ENCODE peak calls at places on chromosome 4, in six cellular contexts. E is nephron progenitor cell, V is type B pancreatic cell, D is IMR-90, C is upper lobe of right lung, F is fibroblast of pulmonary artery. M is an unnamed sample.
A peak's percentile ranks its signal among the peaks of the same experiment; 100 is the strongest.

GRCh38 chr4:40350627-40351227 is 15.6 kb downstream of the CHRNA9 start:
- DNase-seq in F (peak; percentile 11), V (no peak), C (no peak), E (no peak), D (no peak), M (no peak)

GRCh38 chr4:95478679-95479078 is 70.1 kb downstream of the UNC5C start:
- DNase-seq in D (no peak), F (no peak), V (no peak), E (no peak), C (no peak), M (no peak)

GRCh38 chr4:124903995-124904722 is 191.6 kb upstream of the ANKRD50 start:
- DNase-seq in E (peak; percentile 33), F (peak; percentile 67), C (no peak), V (no peak), D (peak; percentile 68), M (no peak)

GRCh38 chr4:187389420-187389819 is 606.2 kb upstream of the ZFP42 start:
- DNase-seq in D (no peak), C (no peak), F (no peak), V (no peak), E (no peak), M (no peak)

GRCh38 chr4:151604238-151604637 is 156.6 kb downstream of the GATB start:
- DNase-seq in V (no peak), F (peak; percentile 50), E (no peak), D (peak; percentile 32), C (no peak), M (no peak)

GRCh38 chr4:186137193-186137792 is 32.8 kb downstream of the FAM149A start:
- DNase-seq in F (peak; percentile 56), C (no peak), D (peak; percentile 27), E (no peak), V (no peak), M (no peak)

GRCh38 chr4:148814030-148814429 is 371.8 kb upstream of the NR3C2 start:
- DNase-seq in C (no peak), D (no peak), E (no peak), V (no peak), F (no peak), M (no peak)

GRCh38 chr4:138835833-138836521 is 179.6 kb upstream of the NOCT start:
- DNase-seq in V (no peak), D (peak; percentile 13), C (no peak), E (no peak), F (peak; percentile 41), M (no peak)

GRCh38 chr4:90786602-90787001 is 659.4 kb downstream of the CCSER1 start:
- DNase-seq in D (no peak), C (no peak), E (no peak), F (no peak), V (no peak), M (no peak)

GRCh38 chr4:30208731-30209435 is 511.3 kb upstream of the PCDH7 start:
- DNase-seq in F (peak; percentile 18), E (no peak), D (peak; percentile 18), C (no peak), V (no peak), M (no peak)

GRCh38 chr4:146243141-146243882 is 29.0 kb downstream of the REELD1 start:
- DNase-seq in E (peak; percentile 42), D (peak; percentile 37), V (no peak), F (peak; percentile 28), C (peak; percentile 76), M (no peak)

DNA sequence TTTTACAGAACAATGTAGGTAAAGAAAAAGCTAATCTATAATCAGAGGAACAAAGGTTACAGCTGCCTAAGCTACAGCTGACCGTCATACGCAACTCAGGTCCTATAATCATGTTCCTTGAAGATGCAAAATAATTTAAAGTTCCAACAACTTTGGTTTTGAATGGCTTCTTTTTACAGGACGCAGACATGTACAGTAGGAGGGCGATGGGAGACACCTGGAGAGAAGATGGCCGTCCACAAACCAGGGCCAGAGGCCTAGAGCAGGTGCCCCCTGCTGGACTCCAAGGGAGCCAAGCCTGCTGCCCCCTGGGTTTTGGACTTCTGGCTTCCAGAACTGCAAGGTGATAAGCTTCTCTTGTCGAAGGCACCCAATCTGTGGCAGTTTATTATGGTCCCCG is 10.6 kb downstream of the HGFAC start:
- DNase-seq in V (no peak), C (no peak), D (no peak), F (peak; percentile 7), E (no peak), M (no peak)
- TF ChIP-seq CTCF in V (peak; percentile 48), C (peak; percentile 26), D (peak; percentile 28), F (peak; percentile 47), E (peak; percentile 38), M (peak; percentile 45)

GRCh38 chr4:88582493-88582892 is 9.8 kb upstream of the HERC3 start:
- DNase-seq in F (no peak), E (no peak), V (no peak), D (no peak), C (no peak), M (no peak)

GRCh38 chr4:88584471-88584900 is 7.8 kb upstream of the HERC3 start:
- DNase-seq in C (no peak), F (no peak), D (no peak), V (no peak), E (no peak), M (no peak)

GRCh38 chr4:88585908-88586307 is 6.4 kb upstream of the HERC3 start:
- DNase-seq in D (peak; percentile 39), F (no peak), V (no peak), C (no peak), E (no peak), M (no peak)

GRCh38 chr4:88587285-88587684 is 5.0 kb upstream of the HERC3 start:
- DNase-seq in C (no peak), F (no peak), E (no peak), D (no peak), V (no peak), M (no peak)

GRCh38 chr4:88583643-88584470 is 8.4 kb upstream of the HERC3 start:
- DNase-seq in D (no peak), F (no peak), V (no peak), C (no peak), E (no peak), M (no peak)
- TF ChIP-seq CTCF in D (no peak), F (no peak), V (no peak), C (no peak), E (no peak), M (no peak)

GRCh38 chr4:140149851-140150635 is 3.9 kb downstream of the MAML3 start:
- DNase-seq in E (peak; percentile 71), V (peak; percentile 77), C (peak; percentile 88), D (peak; percentile 61), F (peak; percentile 42), M (peak; percentile 36)
- TF ChIP-seq CTCF in E (no peak), V (peak; percentile 57), C (no peak), D (no peak), F (no peak), M (peak; percentile 41)

DNA sequence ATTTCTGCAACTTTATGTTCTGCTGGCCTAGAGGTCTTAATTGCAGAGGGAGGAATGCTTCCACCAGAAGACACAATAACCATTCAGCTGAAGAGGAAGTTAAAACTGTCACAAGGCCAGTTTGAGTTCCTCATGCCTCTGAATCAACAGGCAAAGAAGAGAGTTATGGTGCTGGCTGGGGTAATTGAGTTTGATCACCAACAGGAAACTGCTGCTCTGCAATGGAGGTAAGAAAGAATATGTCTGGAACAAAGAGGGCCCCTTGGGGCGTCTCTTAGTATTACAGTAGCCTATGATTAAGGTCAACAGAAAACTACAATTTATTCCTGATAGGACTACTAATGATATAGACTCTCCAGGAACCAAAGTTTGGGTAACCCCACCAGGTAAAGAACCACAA is 744.0 kb downstream of the FSTL5 start:
- DNase-seq in C (no peak), F (no peak), V (no peak), E (no peak), D (no peak), M (no peak)
- TF ChIP-seq CTCF in C (no peak), F (no peak), V (peak; percentile 46), E (peak; percentile 13), D (no peak), M (peak; percentile 43)

GRCh38 chr4:8304827-8305695 is 35.5 kb downstream of the HTRA3 start:
- DNase-seq in E (no peak), C (no peak), V (no peak), D (no peak), F (no peak), M (no peak)

GRCh38 chr4:8307126-8307525 is 37.6 kb downstream of the HTRA3 start:
- DNase-seq in F (no peak), C (peak; percentile 40), E (peak; percentile 1), V (no peak), D (no peak), M (no peak)

GRCh38 chr4:8307714-8308113 is 38.2 kb downstream of the HTRA3 start:
- DNase-seq in F (no peak), E (peak; percentile 0), V (no peak), D (no peak), C (peak; percentile 50), M (no peak)

GRCh38 chr4:8306511-8307021 is 37.0 kb downstream of the HTRA3 start:
- DNase-seq in D (no peak), V (no peak), E (no peak), C (peak; percentile 46), F (peak; percentile 11), M (no peak)

GRCh38 chr4:8305851-8306361 is 36.4 kb downstream of the HTRA3 start:
- DNase-seq in D (no peak), C (peak; percentile 62), F (no peak), E (no peak), V (no peak), M (no peak)
- TF ChIP-seq CTCF in D (no peak), C (no peak), F (no peak), E (no peak), V (no peak), M (no peak)

DNA sequence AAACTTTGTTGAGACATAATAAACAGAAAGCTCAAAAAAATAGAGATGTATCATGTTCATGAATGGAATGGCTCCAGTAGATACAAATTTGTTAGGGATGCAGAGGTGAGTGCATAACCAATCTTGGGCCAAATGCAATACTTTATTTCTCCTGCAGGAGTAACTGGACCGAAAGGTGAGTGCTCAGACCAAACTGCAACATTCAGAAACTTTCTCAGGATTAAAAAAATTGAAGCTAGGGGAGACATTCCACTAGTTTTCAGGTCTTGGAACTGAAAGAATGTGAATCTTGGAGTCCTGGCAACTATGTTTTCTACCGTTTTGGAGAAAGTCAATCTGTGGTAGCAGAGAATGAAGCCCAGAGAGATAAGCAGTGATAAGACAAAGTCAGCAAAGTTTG is 21.2 kb upstream of the LCORL start:
- DNase-seq in E (no peak), F (no peak), V (no peak), D (no peak), C (no peak), M (no peak)
- TF ChIP-seq CTCF in E (peak; percentile 38), F (peak; percentile 22), V (peak; percentile 58), D (no peak), C (peak; percentile 20), M (peak; percentile 47)

DNA sequence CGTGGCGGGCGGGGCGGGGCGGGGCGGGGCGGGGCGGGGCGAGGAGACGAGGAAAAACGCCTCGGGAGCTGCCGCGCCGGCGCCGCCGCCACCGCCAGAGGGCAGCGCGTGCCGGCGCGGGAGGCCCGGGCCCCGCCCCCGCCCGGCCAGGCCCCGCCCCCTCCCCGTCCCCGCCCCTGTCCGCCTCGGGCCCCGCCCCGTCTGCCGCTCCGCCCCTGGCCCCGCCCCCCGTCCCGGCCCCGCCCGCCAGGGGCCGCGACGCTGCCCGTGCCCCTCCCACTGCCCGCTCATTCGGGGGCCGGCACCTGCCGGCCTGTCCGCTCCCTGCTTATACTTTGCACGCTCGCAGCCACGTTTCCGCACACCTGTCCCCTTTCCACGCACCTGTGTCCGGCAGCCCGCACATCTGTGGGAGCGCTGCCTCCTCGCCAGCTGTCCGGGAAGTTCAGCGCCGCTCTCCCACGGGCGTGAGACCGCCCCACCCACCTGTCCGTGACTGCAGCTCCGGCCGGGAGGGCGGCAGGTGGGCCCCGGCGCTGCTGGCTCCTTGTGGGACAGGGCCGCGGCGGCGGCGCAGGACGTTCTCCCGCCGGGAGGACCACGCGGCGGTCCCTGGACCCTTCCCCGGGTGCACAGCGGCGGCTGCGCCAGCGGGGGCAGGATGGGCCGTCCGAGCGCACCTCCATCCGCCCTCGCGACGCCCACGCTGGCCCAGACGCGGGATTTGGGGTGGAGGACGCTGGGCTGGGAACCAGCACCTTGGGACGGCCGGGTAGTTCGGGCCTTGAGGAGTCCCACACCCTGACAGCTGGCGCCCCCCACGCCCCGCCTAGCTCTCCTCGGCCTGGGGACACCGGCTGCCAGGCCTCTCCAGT is 1.5 kb upstream of the FGFRL1 start:
- DNase-seq in C (peak; percentile 89), F (peak; percentile 56), E (peak; percentile 80), D (peak; percentile 36), V (no peak), M (peak; percentile 54)
- TF ChIP-seq CTCF in C (no peak), F (no peak), E (peak; percentile 16), D (peak; percentile 33), V (peak; percentile 49), M (peak; percentile 45)

M was measured in neural crest cell.